ENCODE peak calls at places on chromosome 1, in eight cellular contexts. H is mesenchymal stem cell, M is M059J, S is caudate nucleus, O is stomach, L is T-helper 2 cell, X is mammary epithelial cell, C is T follicular helper cell. F is an unnamed sample.

GRCh38 chr1:146016891-146017290 is 4.6 kb downstream of the HJV start:
- DNase-seq in H (no peak), M (no peak), S (no peak), O (no peak), L (no peak), X (no peak), C (no peak), F (no peak)

GRCh38 chr1:214476958-214477870 is 74.2 kb downstream of the PTPN14 start:
- DNase-seq in H (peak), M (peak), S (no peak), O (no peak), L (no peak), X (peak), C (no peak), F (no peak)

GRCh38 chr1:33086384-33086850 is 5.5 kb downstream of the AZIN2 start:
- DNase-seq in H (peak), M (peak), S (peak), O (peak), L (peak), X (peak), C (peak), F (peak)

GRCh38 chr1:182784556-182785171 is 4.9 kb upstream of the NPL start:
- DNase-seq in H (peak), M (peak), S (peak), O (no peak), L (peak), X (peak), C (no peak), F (no peak)

GRCh38 chr1:228143480-228144212 is 3.6 kb downstream of the GUK1 start:
- DNase-seq in H (no peak), M (no peak), S (no peak), O (no peak), L (no peak), X (no peak), C (no peak), F (no peak)

GRCh38 chr1:201487742-201488141 is 18.8 kb upstream of the PHLDA3 start:
- DNase-seq in H (no peak), M (no peak), S (no peak), O (no peak), L (no peak), X (no peak), C (no peak), F (no peak)

GRCh38 chr1:57089855-57090254 is 124.0 kb upstream of the C8B start:
- DNase-seq in H (no peak), M (no peak), S (no peak), O (no peak), L (no peak), X (no peak), C (no peak), F (no peak)

GRCh38 chr1:238141295-238141694 is 250.6 kb upstream of the ZP4 start:
- DNase-seq in H (no peak), M (no peak), S (no peak), O (no peak), L (no peak), X (no peak), C (no peak), F (no peak)

GRCh38 chr1:183090386-183091006 is 67.3 kb downstream of the LAMC1 start:
- DNase-seq in H (peak), M (no peak), S (no peak), O (no peak), L (no peak), X (no peak), C (no peak), F (no peak)

GRCh38 chr1:15771836-15772516 is 13.4 kb downstream of the FBLIM1 start:
- DNase-seq in H (no peak), M (no peak), S (no peak), O (no peak), L (no peak), X (no peak), C (no peak), F (no peak)

GRCh38 chr1:28955930-28956552 is 41.7 kb downstream of the EPB41 start:
- DNase-seq in H (peak), M (peak), S (peak), O (no peak), L (no peak), X (peak), C (no peak), F (no peak)

GRCh38 chr1:66809736-66810326 is 8.8 kb upstream of the INSL5 start:
- DNase-seq in H (peak), M (peak), S (no peak), O (no peak), L (no peak), X (no peak), C (no peak), F (no peak)

GRCh38 chr1:36231191-36231590 is 6.9 kb downstream of the THRAP3 start:
- DNase-seq in H (no peak), M (no peak), S (no peak), O (no peak), L (no peak), X (no peak), C (no peak), F (no peak)